ENCODE peak calls at places on chromosomes 1 and 21, in nine cellular contexts. B, K, G, J, L, T, F, Q and Y are unnamed samples.

GRCh38 chr1:172002725-172003345 is 161.5 kb downstream of the DNM3 start:
- DNase-seq in B (peak), K (no peak), G (no peak), J (no peak), L (peak), T (no peak), F (peak), Q (no peak), Y (peak)

GRCh38 chr1:24830680-24831272 is 85.5 kb downstream of the CLIC4 start:
- DNase-seq in B (peak), K (peak), G (no peak), J (no peak), L (peak), T (no peak), F (no peak), Q (no peak), Y (peak)

GRCh38 chr1:55916480-55916879 is 662.9 kb downstream of the PLPP3 start:
- DNase-seq in B (peak), K (no peak), G (no peak), J (no peak), L (no peak), T (no peak), F (no peak), Q (no peak), Y (no peak)

GRCh38 chr1:19704247-19705113 is 39.8 kb downstream of the HTR6 start:
- DNase-seq in B (peak), K (peak), G (peak), J (peak), L (peak), T (peak), F (peak), Q (peak), Y (peak)

GRCh38 chr1:65025794-65026193 is 59.4 kb upstream of the JAK1 start:
- DNase-seq in B (no peak), K (no peak), G (no peak), J (no peak), L (no peak), T (no peak), F (no peak), Q (no peak), Y (no peak)

GRCh38 chr21:25949701-25950100 is 214.9 kb downstream of the GABPA start:
- DNase-seq in B (no peak), K (no peak), G (no peak), J (no peak), L (no peak), T (no peak), F (no peak), Q (no peak), Y (no peak)

GRCh38 chr1:234613992-234614584 is 4.1 kb upstream of the IRF2BP2 start:
- DNase-seq in B (peak), K (no peak), G (no peak), J (no peak), L (no peak), T (no peak), F (no peak), Q (no peak), Y (no peak)

GRCh38 chr1:58249729-58250586 is 296.6 kb downstream of the OMA1 start:
- DNase-seq in B (peak), K (peak), G (peak), J (no peak), L (no peak), T (no peak), F (peak), Q (no peak), Y (peak)

GRCh38 chr1:175314300-175314699 is 121.7 kb upstream of the KIAA0040 start:
- DNase-seq in B (no peak), K (no peak), G (no peak), J (no peak), L (no peak), T (no peak), F (peak), Q (no peak), Y (peak)

GRCh38 chr1:38859561-38860463 is at the start of gene RRAGC:
- DNase-seq in B (peak), K (peak), G (peak), J (peak), L (peak), T (peak), F (peak), Q (peak), Y (peak)

GRCh38 chr1:212124891-212125582 is 89.5 kb downstream of the DTL start:
- DNase-seq in B (no peak), K (no peak), G (no peak), J (no peak), L (peak), T (no peak), F (peak), Q (no peak), Y (no peak)

GRCh38 chr1:204446413-204447111 is 34.9 kb upstream of the PPP1R15B start:
- DNase-seq in B (peak), K (peak), G (peak), J (peak), L (peak), T (peak), F (peak), Q (peak), Y (peak)

GRCh38 chr1:12556368-12556930 is 61.6 kb downstream of the DHRS3 start:
- DNase-seq in B (peak), K (no peak), G (no peak), J (no peak), L (no peak), T (peak), F (peak), Q (no peak), Y (no peak)

GRCh38 chr1:15961492-15961891 is 14.4 kb downstream of the ZBTB17 start:
- DNase-seq in B (no peak), K (no peak), G (no peak), J (no peak), L (no peak), T (no peak), F (no peak), Q (no peak), Y (no peak)

GRCh38 chr1:231985624-231986023 is 359.0 kb downstream of the DISC1 start:
- DNase-seq in B (no peak), K (no peak), G (no peak), J (no peak), L (no peak), T (no peak), F (no peak), Q (no peak), Y (peak)

GRCh38 chr1:199129247-199129646 is 490.4 kb downstream of the PTPRC start:
- DNase-seq in B (peak), K (no peak), G (no peak), J (no peak), L (no peak), T (no peak), F (no peak), Q (no peak), Y (no peak)

GRCh38 chr1:156002182-156002911 is 18.4 kb downstream of the SSR2 start:
- DNase-seq in B (no peak), K (no peak), G (no peak), J (no peak), L (no peak), T (no peak), F (no peak), Q (no peak), Y (no peak)

GRCh38 chr1:198156111-198156744 is 570 bp upstream of the NEK7 start:
- DNase-seq in B (peak), K (peak), G (peak), J (peak), L (peak), T (peak), F (peak), Q (peak), Y (peak)

GRCh38 chr1:156276532-156276931 is 6.1 kb downstream of the SMG5 start:
- DNase-seq in B (peak), K (no peak), G (no peak), J (no peak), L (no peak), T (no peak), F (no peak), Q (no peak), Y (no peak)

GRCh38 chr1:172883387-172883791 is 167.4 kb downstream of the TNFSF18 start:
- DNase-seq in B (peak), K (no peak), G (no peak), J (no peak), L (no peak), T (no peak), F (no peak), Q (no peak), Y (no peak)

GRCh38 chr1:193525411-193525810 is 339.0 kb upstream of the B3GALT2 start:
- DNase-seq in B (no peak), K (no peak), G (no peak), J (no peak), L (no peak), T (no peak), F (no peak), Q (no peak), Y (no peak)

GRCh38 chr1:4628992-4629391 is 25.4 kb upstream of the AJAP1 start:
- DNase-seq in B (no peak), K (no peak), G (no peak), J (no peak), L (no peak), T (no peak), F (no peak), Q (no peak), Y (no peak)

GRCh38 chr1:179126338-179127060 is 44.6 kb downstream of the TOR3A start:
- DNase-seq in B (peak), K (no peak), G (no peak), J (no peak), L (no peak), T (no peak), F (peak), Q (no peak), Y (no peak)

GRCh38 chr1:11499825-11500331 is 20.9 kb downstream of the DISP3 start:
- DNase-seq in B (no peak), K (no peak), G (no peak), J (no peak), L (no peak), T (peak), F (peak), Q (no peak), Y (no peak)

GRCh38 chr1:58497499-58497898 is 49.0 kb downstream of the OMA1 start:
- DNase-seq in B (no peak), K (no peak), G (no peak), J (no peak), L (no peak), T (no peak), F (no peak), Q (no peak), Y (no peak)

GRCh38 chr21:28207776-28208175 is 784.9 kb downstream of the LTN1 start:
- DNase-seq in B (peak), K (no peak), G (no peak), J (no peak), L (no peak), T (no peak), F (no peak), Q (no peak), Y (no peak)